ENCODE peak calls at places on chromosomes 13 and 19, in four cellular contexts. B is H1, H is HepG2, E is K562. Y is an unnamed sample.

GRCh38 chr13:79647518-79647917 is 166.6 kb downstream of the NDFIP2 start:
- DNase-seq in B (no peak), H (no peak), E (no peak), Y (no peak)

GRCh38 chr13:48448963-48449614 is 36.2 kb upstream of the LPAR6 start:
- DNase-seq in B (no peak), H (no peak), E (no peak), Y (no peak)

GRCh38 chr19:56927791-56928207 is 87.3 kb upstream of the PEG3 start:
- DNase-seq in B (no peak), H (peak; percentile 80), E (no peak), Y (no peak)

GRCh38 chr19:16369664-16370576 is 45.3 kb downstream of the KLF2 start:
- DNase-seq in B (no peak), H (no peak), E (no peak), Y (no peak)

GRCh38 chr19:49155005-49155826 is at the start of gene HRC:
- DNase-seq in B (peak; percentile 51), H (peak; percentile 47), E (peak; percentile 49), Y (no peak)

GRCh38 chr13:108346376-108346775 is 76.9 kb downstream of the TNFSF13B start:
- DNase-seq in B (no peak), H (no peak), E (no peak), Y (no peak)

GRCh38 chr13:111247552-111247951 is 72.9 kb upstream of the TEX29 start:
- DNase-seq in B (peak; percentile 17), H (peak; percentile 36), E (no peak), Y (no peak)

GRCh38 chr19:18373892-18374629 is 11.9 kb upstream of the GDF15 start:
- DNase-seq in B (peak; percentile 86), H (peak; percentile 95), E (peak; percentile 96), Y (peak; percentile 74)

GRCh38 chr19:5154129-5154798 is 185.4 kb downstream of the KDM4B start:
- DNase-seq in B (peak; percentile 91), H (peak; percentile 52), E (peak; percentile 79), Y (peak; percentile 51)

GRCh38 chr13:37375724-37376123 is 222.8 kb downstream of the POSTN start:
- DNase-seq in B (no peak), H (no peak), E (no peak), Y (no peak)

GRCh38 chr13:65946387-65946786 is 1283.7 kb downstream of the PCDH9 start:
- DNase-seq in B (no peak), H (no peak), E (no peak), Y (peak; percentile 12)
- TF ChIP-seq CEBPB in B (no peak), H (no peak), E (no peak), Y (no peak)

DNA sequence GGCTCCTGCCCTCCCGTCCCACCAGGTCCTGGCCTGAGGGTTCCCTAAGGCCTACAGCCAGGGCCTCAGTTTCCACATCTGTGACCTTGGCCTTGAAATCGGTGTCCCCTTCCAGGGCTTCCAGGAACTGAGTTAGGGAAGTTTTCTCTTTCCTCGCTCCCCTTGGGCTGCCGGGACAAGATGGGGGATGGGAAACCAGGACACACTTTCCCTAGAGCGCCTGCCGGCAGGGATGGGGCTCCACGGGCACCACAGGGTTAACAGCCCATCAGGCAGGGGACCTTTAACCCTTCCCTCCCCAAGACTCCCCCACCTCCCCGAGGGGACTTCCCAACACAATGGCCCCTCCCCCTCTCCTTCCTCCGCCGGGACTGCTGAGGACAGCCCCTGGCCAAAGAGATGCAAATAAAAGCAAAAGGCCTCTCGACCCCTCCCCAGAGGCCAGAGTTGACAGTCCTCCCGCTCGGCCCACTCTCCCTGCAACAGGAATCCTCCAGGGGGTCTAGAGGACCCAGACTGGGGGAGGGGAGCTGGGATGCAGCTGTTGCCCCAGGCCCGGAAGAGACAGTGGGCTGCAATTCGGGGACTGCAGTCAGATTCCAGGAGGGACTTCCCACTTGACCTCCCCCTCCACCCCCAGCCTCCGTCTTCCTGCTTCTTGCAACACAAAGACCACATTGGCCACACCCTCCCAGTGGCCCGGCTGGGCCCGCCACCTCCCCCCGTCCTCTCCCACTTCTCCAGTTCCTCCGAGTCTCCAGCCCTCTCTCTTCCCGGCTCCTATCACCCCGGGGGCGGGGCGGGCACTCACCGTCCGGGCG is 3.4 kb downstream of the BBC3 start:
- DNase-seq in B (peak; percentile 94), H (peak; percentile 88), E (peak; percentile 62), Y (peak; percentile 96)
- TF ChIP-seq RNF2 in B (no peak), H (no peak), E (no peak), Y (no peak)

GRCh38 chr13:113558461-113558860 is 26.1 kb upstream of the TFDP1 start:
- DNase-seq in B (no peak), H (no peak), E (no peak), Y (no peak)

GRCh38 chr13:113555141-113555540 is 29.4 kb upstream of the TFDP1 start:
- DNase-seq in B (peak; percentile 30), H (no peak), E (no peak), Y (no peak)

GRCh38 chr13:113554333-113554700 is 30.2 kb upstream of the TFDP1 start:
- DNase-seq in B (no peak), H (no peak), E (no peak), Y (no peak)

GRCh38 chr13:113559061-113559460 is 25.5 kb upstream of the TFDP1 start:
- DNase-seq in B (peak; percentile 34), H (no peak), E (no peak), Y (no peak)

GRCh38 chr13:113557013-113557412 is 27.5 kb upstream of the TFDP1 start:
- DNase-seq in B (no peak), H (no peak), E (no peak), Y (no peak)
- TF ChIP-seq CEBPB in B (no peak), H (no peak), E (no peak), Y (no peak)

GRCh38 chr13:76993021-76993420 is 1.1 kb downstream of the CLN5 start:
- DNase-seq in B (no peak), H (no peak), E (no peak), Y (no peak)
- TF ChIP-seq RNF2 in B (no peak), H (no peak), E (no peak), Y (no peak)

GRCh38 chr19:53785196-53785889 is 38.8 kb downstream of the NLRP12 start:
- DNase-seq in B (no peak), H (peak; percentile 80), E (no peak), Y (no peak)

GRCh38 chr19:53782698-53783097 is 41.4 kb downstream of the NLRP12 start:
- DNase-seq in B (no peak), H (no peak), E (no peak), Y (no peak)

GRCh38 chr19:53775524-53775923 is 48.6 kb downstream of the NLRP12 start:
- DNase-seq in B (no peak), H (peak; percentile 61), E (no peak), Y (no peak)

DNA sequence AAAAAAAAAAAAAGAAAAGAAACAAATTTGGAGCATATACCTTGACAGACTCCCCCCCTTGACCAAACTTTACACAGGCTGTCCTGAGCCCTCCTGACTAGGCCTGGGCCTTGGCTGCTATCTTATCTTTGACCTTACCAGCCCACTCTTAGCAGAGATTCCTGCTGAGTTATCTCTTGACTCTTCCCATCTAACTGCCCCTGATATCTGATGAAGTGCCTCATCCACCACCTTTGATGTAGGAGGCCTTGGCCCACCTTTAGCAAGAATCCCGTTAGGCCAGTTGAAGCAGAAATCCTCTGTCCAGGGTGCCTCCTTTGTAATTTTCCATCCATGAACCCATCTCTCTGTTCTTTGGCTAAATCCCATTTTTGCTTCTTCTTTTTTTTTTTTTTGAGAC is 43.6 kb downstream of the NLRP12 start:
- DNase-seq in B (no peak), H (no peak), E (no peak), Y (no peak)
- TF ChIP-seq CEBPB in B (no peak), H (no peak), E (no peak), Y (no peak)

GRCh38 chr13:91580749-91581148 is 182.3 kb downstream of the GPC5 start:
- DNase-seq in B (no peak), H (no peak), E (no peak), Y (no peak)
- TF ChIP-seq RNF2 in B (no peak), H (no peak), E (no peak), Y (no peak)

DNA sequence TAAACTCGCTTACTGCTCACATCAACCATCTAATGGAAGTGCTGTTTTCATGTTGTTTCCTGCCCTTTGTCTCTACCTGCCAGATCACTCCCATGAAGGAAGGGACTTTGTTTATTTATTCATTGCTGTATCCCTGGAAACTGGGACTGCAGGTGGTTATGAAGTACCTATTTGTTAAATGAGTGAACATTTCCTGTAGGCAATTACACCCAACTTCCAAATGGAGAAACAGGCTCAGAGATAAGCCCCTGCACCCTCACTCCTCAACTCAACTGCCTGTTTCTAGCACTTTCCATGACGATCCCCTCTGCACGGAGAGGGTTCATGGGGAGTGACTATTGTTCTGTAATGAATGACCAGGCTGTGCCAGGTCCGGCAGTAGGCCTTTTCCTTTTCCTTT is 1.9 kb upstream of the SELENOW start:
- DNase-seq in B (no peak), H (peak; percentile 77), E (no peak), Y (peak; percentile 61)
- TF ChIP-seq CEBPB in B (no peak), H (no peak), E (no peak), Y (no peak)

DNA sequence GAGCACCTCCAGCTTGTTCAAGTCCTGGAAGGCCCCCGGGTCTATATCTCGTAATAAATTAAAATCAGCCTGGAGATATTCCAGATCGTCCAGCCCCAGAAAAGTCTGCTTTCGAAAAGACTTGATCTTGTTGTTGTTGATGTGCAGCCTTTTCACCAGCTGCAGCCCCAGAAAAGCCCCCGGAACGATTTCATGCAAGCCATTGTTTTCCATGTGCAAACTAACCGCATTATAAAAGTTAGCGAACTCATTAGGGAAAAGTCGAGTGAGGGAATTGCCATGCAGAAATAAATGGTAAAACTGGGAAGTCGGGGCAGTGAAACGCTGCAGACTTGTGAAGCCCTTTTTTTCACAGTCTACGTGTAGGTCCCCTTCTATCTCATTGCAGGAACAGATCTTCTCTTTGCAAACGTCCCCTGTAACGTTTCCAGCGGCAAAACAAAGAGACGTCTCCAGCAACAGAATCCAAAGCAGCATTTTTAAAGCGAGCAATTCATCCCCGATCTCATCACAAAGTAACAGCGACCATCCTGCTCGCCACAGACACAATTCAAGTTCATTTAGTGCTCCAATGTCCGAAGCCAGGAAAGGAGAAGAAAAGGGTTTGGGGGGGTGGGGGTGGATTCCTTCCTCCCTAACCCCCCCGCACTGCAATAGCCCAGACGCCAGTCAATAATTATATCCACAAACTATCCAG is 1.1 kb downstream of the SLITRK1 start:
- DNase-seq in B (no peak), H (no peak), E (no peak), Y (no peak)
- TF ChIP-seq RNF2 in B (no peak), H (no peak), E (no peak), Y (no peak)

Y was measured in A549.